ENCODE peak calls at places on chromosomes 11 and 22, in nine cellular contexts. F is tibial nerve, R is stomach, D is AG04450, C is osteocyte, S is lower leg skin, T is Calu3, K is testis, B is right atrium auricular region. O is an unnamed sample.

GRCh38 chr11:130653838-130654601 is 205.6 kb downstream of the ADAMTS15 start:
- DNase-seq in F (peak; percentile 61), R (peak; percentile 88), D (no peak), C (peak; percentile 67), S (peak; percentile 93), T (peak; percentile 10), K (peak; percentile 85), B (peak; percentile 84), O (no peak)

GRCh38 chr11:125236072-125236825 is 71.7 kb downstream of the PKNOX2 start:
- DNase-seq in F (no peak), R (no peak), D (no peak), C (no peak), S (no peak), T (no peak), K (no peak), B (no peak), O (no peak)

GRCh38 chr11:117096140-117096972 is 1.9 kb downstream of the SIK3 start:
- DNase-seq in F (no peak), R (no peak), D (no peak), C (no peak), S (peak; percentile 84), T (no peak), K (peak; percentile 59), B (no peak), O (no peak)

GRCh38 chr11:82890002-82890341 is 10.3 kb downstream of the PRCP start:
- DNase-seq in F (no peak), R (no peak), D (no peak), C (no peak), S (no peak), T (no peak), K (no peak), B (no peak), O (no peak)

GRCh38 chr22:19178065-19178658 is 374 bp downstream of the SLC25A1 start:
- DNase-seq in F (no peak), R (peak; percentile 60), D (no peak), C (no peak), S (no peak), T (peak; percentile 64), K (peak; percentile 28), B (no peak), O (no peak)

GRCh38 chr11:131371791-131372104 is 1.3 kb downstream of the NTM start:
- DNase-seq in F (no peak), R (no peak), D (no peak), C (no peak), S (no peak), T (no peak), K (no peak), B (no peak), O (no peak)

GRCh38 chr11:35158371-35159081 is 19.6 kb downstream of the CD44 start:
- DNase-seq in F (peak; percentile 54), R (no peak), D (no peak), C (no peak), S (peak; percentile 89), T (no peak), K (peak; percentile 35), B (peak; percentile 72), O (no peak)

GRCh38 chr22:45776313-45776585 is 104.6 kb downstream of the ATXN10 start:
- DNase-seq in F (no peak), R (no peak), D (no peak), C (no peak), S (no peak), T (no peak), K (no peak), B (no peak), O (no peak)

DNA sequence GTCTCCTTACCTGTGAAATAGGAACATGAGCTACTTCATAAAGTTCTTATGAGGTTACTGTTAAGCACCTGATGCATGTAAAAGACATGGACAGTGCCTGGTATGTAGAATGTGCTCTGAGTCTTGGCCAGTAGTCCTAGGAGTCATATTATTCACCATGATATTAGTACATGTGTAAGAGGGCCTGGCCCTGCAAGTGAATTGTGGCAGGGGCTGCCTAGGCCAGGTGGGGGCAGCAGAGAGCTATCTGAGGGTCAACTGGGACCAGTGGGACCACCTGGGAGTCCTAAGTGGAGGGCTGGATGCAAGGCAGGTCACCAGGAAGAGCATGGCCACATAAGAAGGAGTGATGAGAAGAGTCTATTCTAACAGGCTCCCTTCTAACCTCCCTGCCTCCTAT is 529.5 kb downstream of the SOX6 start:
- DNase-seq in F (peak; percentile 18), R (no peak), D (no peak), C (peak; percentile 86), S (no peak), T (peak; percentile 74), K (peak; percentile 63), B (no peak), O (no peak)
- TF ChIP-seq CTCF in F (peak; percentile 44), R (peak; percentile 27), D (peak; percentile 50), C (peak; percentile 64), S (no peak), T (peak; percentile 80), K (peak; percentile 25), B (peak; percentile 33), O (peak; percentile 50)

DNA sequence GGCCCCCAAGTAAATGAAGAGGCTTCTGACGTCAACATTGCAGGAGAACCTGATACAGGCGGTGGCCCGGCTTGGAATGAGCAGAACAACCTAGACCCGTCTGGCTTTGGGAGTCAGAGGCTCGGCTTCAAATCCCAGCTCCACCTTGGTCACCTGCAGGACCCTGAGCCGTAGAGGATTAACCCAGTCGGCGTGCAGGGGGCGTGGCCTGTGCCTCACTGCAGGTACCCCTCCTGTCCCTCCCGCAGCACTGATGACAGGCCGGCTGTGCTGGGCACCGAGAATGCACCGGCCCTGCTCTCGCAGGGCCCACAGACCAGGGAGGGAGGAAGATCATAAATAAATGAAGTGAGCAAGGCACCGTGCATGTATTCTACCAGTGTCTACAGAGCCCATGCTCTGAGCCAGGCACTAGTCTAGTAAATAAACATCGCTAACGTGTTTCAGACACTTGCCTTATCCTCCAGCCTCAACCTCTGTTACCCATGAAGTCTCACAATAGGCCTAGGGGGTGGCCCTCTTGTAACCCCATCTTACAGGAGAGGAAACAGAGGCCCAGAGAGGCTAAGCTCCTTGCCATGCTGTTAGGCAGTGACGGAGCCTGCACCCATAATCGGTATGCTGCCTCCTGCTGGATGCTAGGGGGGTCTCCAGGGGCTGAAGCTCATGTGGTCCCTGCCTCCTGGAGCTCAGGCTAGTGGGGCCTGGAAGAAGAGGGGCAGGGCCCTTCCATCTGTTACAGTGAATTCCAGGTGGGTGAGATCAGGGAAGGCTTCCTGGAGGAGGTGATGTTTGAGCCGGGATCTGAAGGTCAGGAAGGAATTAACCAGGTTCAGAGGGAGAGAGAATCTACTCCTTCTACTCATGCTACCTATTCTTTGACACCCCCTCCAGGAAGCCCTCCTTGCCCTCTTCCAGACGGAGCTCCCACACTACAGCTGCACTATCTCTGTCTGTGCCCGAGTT is 53.4 kb downstream of the RTL6 start:
- DNase-seq in F (no peak), R (no peak), D (no peak), C (no peak), S (peak; percentile 81), T (no peak), K (no peak), B (no peak), O (no peak)
- TF ChIP-seq CTCF in F (no peak), R (no peak), D (peak; percentile 24), C (peak; percentile 17), S (no peak), T (no peak), K (no peak), B (no peak), O (no peak)

GRCh38 chr22:17366830-17367229 is 2.4 kb upstream of the CECR2 start:
- DNase-seq in F (no peak), R (no peak), D (no peak), C (no peak), S (no peak), T (peak; percentile 31), K (peak; percentile 42), B (no peak), O (no peak)
- TF ChIP-seq CTCF in F (peak; percentile 16), R (no peak), D (no peak), C (no peak), S (no peak), T (peak; percentile 28), K (no peak), B (peak; percentile 30), O (no peak)

DNA sequence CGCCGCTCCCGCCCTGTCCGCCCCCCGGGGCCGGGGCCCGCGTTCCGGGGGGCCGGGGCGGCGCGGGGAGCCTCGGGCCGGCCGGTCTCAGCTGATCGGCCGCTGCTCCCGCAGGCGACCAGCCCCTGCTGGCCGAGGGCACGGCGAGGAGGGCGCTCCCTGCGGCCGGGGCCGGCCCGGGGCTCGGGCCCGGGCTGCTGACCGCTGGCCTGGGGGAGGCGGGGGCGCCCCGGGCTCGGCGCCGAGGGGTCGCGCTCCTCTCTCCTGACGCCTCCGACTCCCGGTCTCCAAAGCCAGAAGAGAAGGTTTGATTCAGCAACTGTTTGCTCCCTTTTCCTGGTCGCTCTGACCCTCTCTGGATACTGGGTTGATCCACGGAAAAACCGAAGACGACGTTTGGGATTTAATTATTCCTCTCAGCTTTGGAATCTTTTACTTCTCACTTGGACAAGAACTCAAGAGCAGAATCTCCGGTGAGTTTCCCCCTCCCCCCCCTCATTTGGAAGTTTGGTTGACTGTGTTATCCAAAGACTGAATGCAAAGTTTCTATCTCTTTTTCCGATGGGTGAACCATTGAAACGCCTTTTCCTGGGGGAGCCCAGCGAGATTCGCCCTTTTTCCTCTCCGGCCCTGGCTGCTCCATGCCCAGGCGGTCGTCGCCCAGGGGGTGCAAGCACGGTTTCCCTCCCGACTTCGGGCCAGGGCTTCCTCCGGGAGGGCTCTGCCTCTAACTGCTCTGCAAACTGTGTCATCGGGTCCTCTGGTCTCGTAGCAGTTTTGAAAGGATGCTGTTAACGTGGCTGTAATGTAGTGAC is 721 bp downstream of the KDM2A start:
- DNase-seq in F (peak; percentile 36), R (no peak), D (no peak), C (no peak), S (peak; percentile 87), T (peak; percentile 43), K (peak; percentile 59), B (no peak), O (no peak)
- TF ChIP-seq CTCF in F (no peak), R (no peak), D (no peak), C (peak; percentile 16), S (no peak), T (no peak), K (no peak), B (no peak), O (no peak)

GRCh38 chr22:33821290-33821689 is 99.0 kb downstream of the LARGE1 start:
- DNase-seq in F (no peak), R (no peak), D (no peak), C (no peak), S (no peak), T (no peak), K (no peak), B (no peak), O (no peak)

GRCh38 chr22:33823552-33823951 is 96.7 kb downstream of the LARGE1 start:
- DNase-seq in F (no peak), R (no peak), D (no peak), C (no peak), S (no peak), T (no peak), K (no peak), B (peak; percentile 66), O (no peak)

DNA sequence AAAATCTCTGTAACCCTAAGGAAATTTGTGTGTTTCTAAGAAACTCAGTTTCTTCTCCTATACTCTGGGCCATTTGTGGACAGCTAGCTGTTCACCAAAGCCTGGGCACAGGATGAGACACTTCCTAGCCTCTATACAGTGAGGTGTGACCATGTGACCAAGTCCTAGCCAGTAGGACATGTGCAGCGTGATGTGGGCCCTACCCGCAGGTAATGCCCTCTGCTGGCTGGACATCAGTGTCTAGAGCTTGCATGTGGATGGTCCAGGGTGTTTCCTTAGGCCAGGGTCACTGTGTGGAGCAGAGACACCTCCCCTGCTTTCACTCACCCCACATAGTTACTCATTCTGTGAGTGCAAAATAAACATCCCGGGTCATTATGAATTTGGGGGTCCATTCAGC is 100.5 kb downstream of the LARGE1 start:
- DNase-seq in F (no peak), R (no peak), D (no peak), C (no peak), S (no peak), T (no peak), K (no peak), B (no peak), O (no peak)
- TF ChIP-seq CTCF in F (no peak), R (no peak), D (no peak), C (no peak), S (no peak), T (no peak), K (no peak), B (no peak), O (no peak)